ENCODE peak calls at places on chromosome 2, in eight cellular contexts. U is thoracic aorta; X is CD4-positive, CD25-positive, alpha-beta regulatory T cell; Q is lung; T is CD8-positive, alpha-beta T cell; B is neuronal stem cell; A is CD8-positive, alpha-beta memory T cell; H is cardiac muscle cell. S is an unnamed sample.

GRCh38 chr2:173891315-173892037 is 73.7 kb downstream of the SP3 start:
- DNase-seq in T (no peak), X (no peak), Q (no peak), H (no peak), U (no peak), A (no peak), B (no peak), S (no peak)

GRCh38 chr2:170502400-170503135 is 212.6 kb upstream of the SP5 start:
- DNase-seq in Q (no peak), X (no peak), A (no peak), H (no peak), U (no peak), B (no peak), T (no peak), S (no peak)

GRCh38 chr2:200578778-200579177 is 7.0 kb upstream of the AOX1 start:
- DNase-seq in A (no peak), Q (no peak), H (no peak), U (no peak), T (no peak), X (no peak), B (no peak), S (no peak)

GRCh38 chr2:181895788-181896187 is 4.3 kb downstream of the ITPRID2 start:
- DNase-seq in H (no peak), B (no peak), T (no peak), A (no peak), U (no peak), X (no peak), Q (no peak), S (no peak)

GRCh38 chr2:224217233-224217961 is 178.3 kb upstream of the SERPINE2 start:
- DNase-seq in X (no peak), Q (no peak), H (no peak), B (no peak), A (no peak), U (no peak), T (no peak), S (no peak)

GRCh38 chr2:86028763-86029381 is 76.8 kb downstream of the POLR1A start:
- DNase-seq in B (no peak), T (no peak), H (peak; percentile 82), U (no peak), X (no peak), A (no peak), Q (no peak), S (no peak)

GRCh38 chr2:48508461-48509124 is 21.4 kb upstream of the STON1 start:
- DNase-seq in A (no peak), B (peak; percentile 50), H (peak; percentile 38), U (no peak), X (no peak), T (no peak), Q (no peak), S (no peak)

GRCh38 chr2:169711751-169712509 is 17.7 kb downstream of the PHOSPHO2 start:
- DNase-seq in A (no peak), U (no peak), H (no peak), T (no peak), Q (no peak), X (no peak), B (no peak), S (no peak)

GRCh38 chr2:37670378-37671012 is 947 bp downstream of the CDC42EP3 start:
- DNase-seq in H (peak; percentile 77), T (no peak), U (no peak), X (no peak), A (no peak), Q (no peak), B (no peak), S (no peak)

DNA sequence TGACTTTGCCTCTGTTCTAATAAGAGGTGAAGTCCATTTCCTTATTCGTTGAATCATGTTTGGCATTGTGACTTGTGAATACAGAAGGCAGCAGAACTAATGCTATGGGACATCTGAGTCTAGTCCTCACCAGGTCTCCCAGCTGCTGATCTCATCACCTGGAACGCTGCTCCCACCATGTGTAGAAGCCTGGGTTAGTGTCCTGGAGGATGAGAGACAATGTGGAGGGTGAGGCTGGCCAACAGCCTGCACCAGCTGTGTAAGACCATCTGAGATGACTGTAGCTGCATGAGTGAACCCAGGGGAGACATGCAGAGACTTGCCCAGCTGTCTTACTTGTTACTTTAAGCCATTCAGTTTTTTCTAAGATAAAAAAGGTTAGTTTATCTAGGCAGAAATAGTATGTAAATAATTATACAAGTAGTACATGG is 3.5 kb upstream of the HAAO start:
- DNase-seq in B (no peak), U (no peak), A (no peak), X (no peak), Q (no peak), H (no peak), T (no peak), S (no peak)
- H3K27ac ChIP-seq in B (no peak overlapping the region), U (peak overlapping the region; percentile 86), A (no peak overlapping the region), X (no peak overlapping the region), Q (no peak overlapping the region), H (no peak overlapping the region), T (no peak overlapping the region), S (no peak overlapping the region)

GRCh38 chr2:101821828-101822458 is 124.4 kb downstream of the MAP4K4 start:
- DNase-seq in A (no peak), H (no peak), X (no peak), U (no peak), Q (no peak), T (no peak), B (no peak), S (no peak)
- H3K27ac ChIP-seq in A (no peak overlapping the region), H (no peak overlapping the region), X (no peak overlapping the region), U (no peak overlapping the region), Q (no peak overlapping the region), T (no peak overlapping the region), B (no peak overlapping the region), S (no peak overlapping the region)

GRCh38 chr2:98732430-98733051 is 1.6 kb upstream of the MGAT4A start:
- DNase-seq in Q (no peak), X (no peak), H (no peak), T (no peak), U (no peak), B (no peak), A (no peak), S (no peak)
- H3K27ac ChIP-seq in Q (no peak overlapping the region), X (peak overlapping the region; percentile 81), H (no peak overlapping the region), T (peak overlapping the region; percentile 82), U (no peak overlapping the region), B (no peak overlapping the region), A (no peak overlapping the region), S (no peak overlapping the region)

GRCh38 chr2:120470717-120471060 is 124.8 kb downstream of the INHBB start:
- DNase-seq in U (no peak), X (no peak), T (no peak), A (no peak), B (no peak), H (no peak), Q (no peak), S (no peak)

GRCh38 chr2:120471166-120471565 is 125.2 kb downstream of the INHBB start:
- DNase-seq in X (no peak), A (no peak), B (no peak), H (no peak), U (no peak), Q (no peak), T (no peak), S (no peak)

GRCh38 chr2:120473522-120474271 is 127.8 kb downstream of the INHBB start:
- DNase-seq in B (no peak), A (no peak), X (no peak), T (no peak), H (no peak), U (no peak), Q (no peak), S (no peak)

GRCh38 chr2:120472891-120473309 is 127.0 kb downstream of the INHBB start:
- DNase-seq in H (no peak), Q (peak; percentile 51), A (no peak), U (no peak), T (no peak), X (no peak), B (no peak), S (no peak)

DNA sequence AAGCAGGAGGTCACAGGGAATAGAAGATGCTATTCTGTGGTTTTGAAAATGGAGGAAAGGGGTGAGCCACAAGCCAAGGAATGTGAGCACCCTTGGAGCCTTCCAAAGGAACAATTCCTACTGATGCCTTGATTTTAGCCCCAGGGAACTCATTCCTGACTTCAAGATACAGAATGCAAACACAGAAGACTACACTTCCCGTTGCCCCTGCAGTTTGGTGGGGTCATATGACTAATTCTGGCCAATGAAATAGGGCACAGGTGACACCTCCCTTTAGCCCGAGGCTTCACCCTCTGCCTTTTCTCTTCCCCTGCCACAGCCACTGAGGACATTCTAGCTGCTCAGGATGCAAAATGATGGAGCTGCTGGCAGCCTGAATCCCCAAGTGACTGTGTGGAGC is 126.1 kb downstream of the INHBB start:
- DNase-seq in X (no peak), A (no peak), Q (no peak), H (no peak), B (no peak), T (no peak), U (no peak), S (no peak)
- H3K27ac ChIP-seq in X (no peak overlapping the region), A (no peak overlapping the region), Q (peak overlapping the region; percentile 7), H (no peak overlapping the region), B (no peak overlapping the region), T (no peak overlapping the region), U (peak overlapping the region; percentile 94), S (no peak overlapping the region)

GRCh38 chr2:5723791-5724735 is 31.9 kb downstream of the SOX11 start:
- DNase-seq in B (no peak), T (no peak), X (no peak), Q (no peak), A (no peak), U (no peak), H (no peak), S (no peak)
- H3K27ac ChIP-seq in B (no peak overlapping the region), T (no peak overlapping the region), X (no peak overlapping the region), Q (no peak overlapping the region), A (no peak overlapping the region), U (no peak overlapping the region), H (no peak overlapping the region), S (no peak overlapping the region)

GRCh38 chr2:62457555-62457954 is 48.4 kb downstream of the TMEM17 start:
- DNase-seq in A (no peak), Q (no peak), U (no peak), T (no peak), X (no peak), H (no peak), B (no peak), S (no peak)
- H3K27ac ChIP-seq in A (no peak overlapping the region), Q (peak overlapping the region; percentile 82), U (no peak overlapping the region), T (no peak overlapping the region), X (no peak overlapping the region), H (no peak overlapping the region), B (no peak overlapping the region), S (peak overlapping the region; percentile 74)

DNA sequence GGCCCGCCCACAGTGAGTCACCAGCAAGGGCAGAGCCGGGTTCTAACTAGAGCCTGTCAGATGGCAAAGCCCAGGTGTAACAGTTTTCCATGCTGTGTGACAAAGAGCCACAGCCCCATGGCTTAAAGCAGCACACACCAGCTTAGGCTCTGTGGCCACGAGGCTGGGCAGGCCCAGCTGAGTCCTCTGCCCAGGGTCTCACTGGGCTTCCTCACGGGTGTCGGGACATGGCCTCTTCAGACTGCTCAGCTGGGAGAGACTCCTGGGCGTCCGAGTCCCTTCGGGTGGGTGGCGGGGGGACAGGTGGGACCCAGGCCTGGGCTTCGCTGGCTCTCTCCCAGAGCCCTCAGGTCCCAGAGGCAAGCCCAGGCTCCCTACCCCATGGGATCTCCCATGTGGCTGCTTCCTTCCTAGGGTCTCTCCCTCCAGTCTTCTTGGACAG is 108.5 kb upstream of the OTOS start:
- DNase-seq in B (no peak), H (no peak), T (peak; percentile 8), A (no peak), U (no peak), Q (no peak), X (no peak), S (no peak)
- H3K27ac ChIP-seq in B (no peak overlapping the region), H (no peak overlapping the region), T (no peak overlapping the region), A (no peak overlapping the region), U (no peak overlapping the region), Q (no peak overlapping the region), X (no peak overlapping the region), S (no peak overlapping the region)

S was measured in HCT116.